ENCODE peak calls at places on chromosomes 4 and X, in four cellular contexts. S is Peyer's patch, T is epithelial cell of esophagus, X is tibial artery. E is an unnamed sample.

GRCh38 chrX:110310896-110311295 is 7.0 kb downstream of the AMMECR1 start:
- DNase-seq in S (no peak), T (peak; percentile 60), X (no peak), E (peak; percentile 3)

GRCh38 chr4:650951-651883 is 22.9 kb downstream of the ATP5ME start:
- DNase-seq in S (no peak), T (peak; percentile 9), X (no peak), E (no peak)

GRCh38 chr4:151197258-151197657 is 79.7 kb upstream of the PRSS48 start:
- DNase-seq in S (no peak), X (peak; percentile 71), T (peak; percentile 58), E (no peak)

GRCh38 chrX:111402378-111402777 is 9.6 kb downstream of the DCX start:
- DNase-seq in T (no peak), X (no peak), S (no peak), E (no peak)

GRCh38 chr4:3391422-3391821 is 50.3 kb upstream of the HGFAC start:
- DNase-seq in S (no peak), T (no peak), X (no peak), E (no peak)

GRCh38 chr4:172786039-172786792 is 382.4 kb upstream of the GALNT7 start:
- DNase-seq in S (no peak), X (no peak), T (peak; percentile 24), E (no peak)

GRCh38 chrX:1164322-1165288 is 47.8 kb downstream of the CRLF2 start:
- DNase-seq in S (no peak), T (no peak), X (no peak), E (no peak)

GRCh38 chrX:150575415-150575814 is 7.0 kb downstream of the MTM1 start:
- DNase-seq in T (peak; percentile 96), X (no peak), S (no peak), E (peak; percentile 20)

GRCh38 chr4:98181815-98182214 is 38.5 kb upstream of the STPG2 start:
- DNase-seq in T (peak; percentile 67), X (no peak), S (no peak), E (no peak)

GRCh38 chr4:105586638-105587328 is 34.4 kb downstream of the ARHGEF38 start:
- DNase-seq in X (no peak), S (no peak), T (no peak), E (no peak)

GRCh38 chr4:15381806-15382338 is 46.0 kb upstream of the C1QTNF7 start:
- DNase-seq in X (no peak), S (no peak), T (no peak), E (no peak)

GRCh38 chrX:63354484-63354883 is 3.4 kb upstream of the SPIN4 start:
- DNase-seq in X (no peak), T (peak; percentile 46), S (no peak), E (no peak)

GRCh38 chr4:86223472-86223871 is 136.4 kb downstream of the MAPK10 start:
- DNase-seq in T (peak; percentile 52), S (no peak), X (no peak), E (no peak)

GRCh38 chr4:68152411-68152810 is 22.7 kb upstream of the TMPRSS11F start:
- DNase-seq in T (peak; percentile 96), X (no peak), S (no peak), E (no peak)

GRCh38 chrX:129091097-129091496 is 432.2 kb downstream of the SMARCA1 start:
- DNase-seq in S (no peak), T (no peak), X (no peak), E (no peak)

GRCh38 chr4:73704314-73705055 is 35.9 kb upstream of the CXCL8 start:
- DNase-seq in X (peak; percentile 87), S (no peak), T (peak; percentile 99), E (no peak)

GRCh38 chr4:39369301-39369700 is 3.1 kb upstream of the RFC1 start:
- DNase-seq in X (no peak), T (no peak), S (no peak), E (no peak)

GRCh38 chr4:145988628-145989027 is 50.0 kb upstream of the ZNF827 start:
- DNase-seq in X (no peak), S (no peak), T (no peak), E (no peak)

GRCh38 chr4:28879178-28879577 is 1841.0 kb upstream of the PCDH7 start:
- DNase-seq in S (no peak), T (peak; percentile 25), X (no peak), E (no peak)

GRCh38 chr4:112448211-112448745 is 67.7 kb downstream of the NEUROG2 start:
- DNase-seq in S (no peak), X (no peak), T (peak; percentile 22), E (no peak)

GRCh38 chr4:179836179-179837075 is 2394.2 kb upstream of the AGA start:
- DNase-seq in X (no peak), S (no peak), T (no peak), E (no peak)

GRCh38 chr4:23876418-23877089 is 13.3 kb downstream of the PPARGC1A start:
- DNase-seq in T (no peak), S (no peak), X (no peak), E (no peak)

DNA sequence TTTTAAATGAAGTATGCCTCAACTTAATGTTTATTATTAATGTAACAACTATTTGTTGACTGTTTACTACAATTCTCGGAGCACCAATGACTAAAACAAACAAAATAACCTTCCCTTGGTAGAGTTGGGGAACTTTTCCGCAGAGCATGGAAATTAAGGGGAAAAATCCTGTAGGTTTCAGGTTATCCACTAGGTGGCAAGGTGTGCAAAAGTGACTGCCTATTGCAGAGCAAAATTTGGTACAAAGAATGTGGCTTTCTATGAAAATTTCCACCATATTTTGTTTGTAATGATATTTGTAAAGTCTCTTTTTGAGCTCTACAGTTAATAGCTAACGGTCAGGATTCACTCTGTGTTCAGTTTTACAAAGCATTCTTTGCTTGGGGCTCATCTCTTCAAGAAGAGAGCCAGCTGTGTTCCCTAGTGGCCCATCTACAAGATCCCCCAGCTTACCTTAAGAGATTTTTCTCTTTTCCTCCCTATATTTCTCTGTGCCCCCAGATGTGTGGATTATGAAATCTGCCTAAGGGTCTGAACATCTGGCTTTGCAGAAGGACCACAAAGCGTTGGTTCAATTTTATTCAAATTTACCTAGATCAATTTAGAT is 61.1 kb downstream of the FBXO8 start:
- DNase-seq in T (peak; percentile 42), S (no peak), X (no peak), E (no peak)
- TF ChIP-seq CTCF in T (peak; percentile 80), S (no peak), X (peak; percentile 47), E (peak; percentile 84)

DNA sequence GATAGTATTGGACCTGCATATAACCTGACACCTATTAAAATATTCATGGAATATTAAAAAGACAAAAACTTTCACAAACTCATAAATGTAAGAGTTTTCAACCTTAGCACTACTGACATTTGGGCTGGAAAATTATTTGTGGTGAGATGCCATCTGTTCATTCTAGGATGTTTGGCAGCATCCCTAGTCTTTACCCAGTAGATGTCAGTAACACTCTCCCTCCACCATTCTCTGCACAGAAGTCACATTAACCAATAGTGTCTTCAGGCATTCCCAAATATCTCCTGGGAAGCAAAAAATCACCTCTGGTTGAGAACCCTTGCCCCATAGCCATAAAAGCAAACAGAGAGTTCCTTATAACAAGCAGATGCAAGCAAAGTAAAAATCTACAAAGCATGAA is 41.4 kb upstream of the NDST4 start:
- DNase-seq in T (peak; percentile 4), S (no peak), X (no peak), E (no peak)
- TF ChIP-seq CTCF in T (peak; percentile 24), S (no peak), X (no peak), E (no peak)

GRCh38 chr4:117429061-117429460 is 343.7 kb upstream of the TRAM1L1 start:
- DNase-seq in X (no peak), S (no peak), T (no peak), E (no peak)
- TF ChIP-seq CTCF in X (no peak), S (no peak), T (no peak), E (no peak)

GRCh38 chr4:57418133-57418532 is 307.9 kb upstream of the IGFBP7 start:
- DNase-seq in T (no peak), X (no peak), S (no peak), E (no peak)
- TF ChIP-seq CTCF in T (no peak), X (no peak), S (no peak), E (no peak)

DNA sequence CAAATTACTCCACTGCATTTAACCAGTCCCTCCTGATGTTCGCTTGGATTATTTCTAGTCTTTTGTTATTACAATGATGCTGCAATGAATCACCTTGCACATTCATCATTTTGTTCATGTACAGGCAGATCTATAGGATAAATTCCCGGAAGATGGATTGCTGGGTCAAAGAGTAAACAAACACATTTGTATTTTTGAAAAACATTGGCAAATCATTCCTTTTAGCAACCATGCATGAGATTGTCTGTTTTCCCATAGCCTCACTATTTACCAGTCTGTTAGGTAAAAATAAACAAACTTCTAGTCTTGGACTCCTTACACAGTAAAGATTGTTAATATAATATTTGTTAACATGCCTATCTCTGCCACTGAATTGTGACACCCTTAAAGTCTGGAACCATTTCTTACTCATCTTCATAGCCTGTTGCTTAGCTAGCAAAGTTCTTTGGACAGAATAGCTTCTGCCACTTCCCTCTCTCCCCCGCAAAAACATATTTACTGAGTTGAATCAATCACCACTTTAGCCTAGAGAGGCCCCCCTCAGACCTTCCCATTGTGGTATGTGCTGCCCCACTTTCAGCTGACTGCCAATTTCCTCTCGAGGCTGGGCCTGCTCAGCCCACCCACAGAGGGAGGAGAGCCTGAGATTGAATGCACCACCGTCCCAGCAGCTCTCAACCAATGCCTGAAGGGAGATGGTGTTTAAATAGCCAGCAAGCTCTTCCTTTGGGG is 108.4 kb upstream of the ATXN3L start:
- DNase-seq in T (peak; percentile 88), X (no peak), S (no peak), E (no peak)
- TF ChIP-seq CTCF in T (no peak), X (no peak), S (no peak), E (no peak)